ENCODE peak calls at places on chromosomes 1 and 21, in eight cellular contexts. H is prostate gland, F is PC-3, L is mesenchymal stem cell, W is thoracic aorta, T is cardiac muscle cell, J is neural progenitor cell, K is adrenal gland. B is an unnamed sample. For H3K4me1, the result is how much of the 10 kb centered on the place peaks cover.

GRCh38 chr1:2019162-2019542 is at the start of gene GABRD:
- DNase-seq in H (no peak), F (no peak), L (peak), W (no peak), T (peak), J (peak), K (peak), B (no peak)

GRCh38 chr21:44006017-44006624 is 6.0 kb upstream of the TRAPPC10 start:
- DNase-seq in H (no peak), F (peak), L (peak), W (no peak), T (no peak), J (no peak), K (no peak), B (no peak)

GRCh38 chr1:47262787-47263413 is 30.9 kb upstream of the TAL1 start:
- DNase-seq in H (peak), F (peak), L (peak), W (no peak), T (peak), J (peak), K (peak), B (no peak)

GRCh38 chr1:76073471-76073870 is 1.1 kb upstream of the ST6GALNAC3 start:
- DNase-seq in H (no peak), F (no peak), L (peak), W (no peak), T (no peak), J (no peak), K (no peak), B (no peak)

GRCh38 chr1:103514920-103515503 is 10.5 kb upstream of the RNPC3 start:
- DNase-seq in H (no peak), F (peak), L (peak), W (no peak), T (peak), J (peak), K (no peak), B (no peak)

GRCh38 chr1:111739984-111740765 is 980 bp upstream of the INKA2 start:
- DNase-seq in H (peak), F (peak), L (peak), W (no peak), T (peak), J (peak), K (peak), B (no peak)

GRCh38 chr1:36320291-36320758 is 3.1 kb downstream of the EVA1B start:
- DNase-seq in H (no peak), F (no peak), L (no peak), W (no peak), T (no peak), J (peak), K (no peak), B (no peak)

GRCh38 chr1:2356911-2357845 is 34.2 kb downstream of the MORN1 start:
- DNase-seq in H (no peak), F (no peak), L (no peak), W (no peak), T (no peak), J (no peak), K (no peak), B (no peak)

GRCh38 chr1:230185076-230186001 is 118.3 kb downstream of the GALNT2 start:
- DNase-seq in H (no peak), F (peak), L (no peak), W (no peak), T (no peak), J (no peak), K (no peak), B (no peak)

GRCh38 chr1:41580021-41580420 is 95.5 kb upstream of the EDN2 start:
- DNase-seq in H (no peak), F (no peak), L (no peak), W (no peak), T (no peak), J (no peak), K (no peak), B (no peak)

GRCh38 chr1:24101796-24102580 is 9.9 kb downstream of the MYOM3 start:
- DNase-seq in H (no peak), F (no peak), L (no peak), W (no peak), T (no peak), J (no peak), K (no peak), B (no peak)

GRCh38 chr1:113517983-113518382 is 127.7 kb downstream of the MAGI3 start:
- DNase-seq in H (no peak), F (no peak), L (no peak), W (no peak), T (no peak), J (no peak), K (no peak), B (no peak)

GRCh38 chr1:231431665-231432415 is 9.8 kb upstream of the EGLN1 start:
- DNase-seq in H (no peak), F (no peak), L (no peak), W (no peak), T (no peak), J (no peak), K (no peak), B (no peak)

GRCh38 chr1:172909606-172910326 is 141.0 kb downstream of the TNFSF18 start:
- DNase-seq in H (no peak), F (peak), L (peak), W (no peak), T (no peak), J (no peak), K (no peak), B (no peak)

GRCh38 chr1:169109561-169110134 is 3.2 kb downstream of the ATP1B1 start:
- DNase-seq in H (peak), F (peak), L (peak), W (no peak), T (peak), J (peak), K (peak), B (no peak)

GRCh38 chr1:232578681-232579195 is 51.2 kb downstream of the SIPA1L2 start:
- DNase-seq in H (no peak), F (peak), L (peak), W (no peak), T (no peak), J (peak), K (no peak), B (no peak)

GRCh38 chr1:183137782-183138181 is 48.3 kb upstream of the LAMC2 start:
- DNase-seq in H (no peak), F (no peak), L (no peak), W (no peak), T (no peak), J (no peak), K (no peak), B (no peak)

GRCh38 chr1:204151562-204152309 is at the start of gene ETNK2:
- DNase-seq in H (peak), F (peak), L (peak), W (no peak), T (peak), J (peak), K (peak), B (no peak)

GRCh38 chr1:156148236-156148635 is 5.1 kb upstream of the SEMA4A start:
- DNase-seq in H (no peak), F (peak), L (peak), W (no peak), T (no peak), J (no peak), K (no peak), B (no peak)

GRCh38 chr1:38685373-38685772 is 174.2 kb downstream of the RRAGC start:
- DNase-seq in H (no peak), F (no peak), L (no peak), W (no peak), T (no peak), J (no peak), K (no peak), B (no peak)

GRCh38 chr1:59237905-59238304 is 59.0 kb upstream of the FGGY start:
- DNase-seq in H (no peak), F (no peak), L (no peak), W (no peak), T (no peak), J (no peak), K (no peak), B (no peak)

GRCh38 chr1:3903141-3904005 is 3.3 kb upstream of the C1orf174 start:
- DNase-seq in H (no peak), F (no peak), L (peak), W (no peak), T (no peak), J (no peak), K (no peak), B (no peak)

GRCh38 chr1:113557176-113557575 is 166.9 kb downstream of the MAGI3 start:
- DNase-seq in H (no peak), F (no peak), L (peak), W (no peak), T (no peak), J (no peak), K (no peak), B (peak)

GRCh38 chr21:39185157-39185556 is 1.9 kb upstream of the PSMG1 start:
- DNase-seq in H (no peak), F (no peak), L (no peak), W (no peak), T (no peak), J (no peak), K (no peak), B (no peak)
- H3K4me3 ChIP-seq in H (no peak), F (peak), L (no peak), W (no peak), T (no peak), J (peak), K (no peak), B (no peak)

GRCh38 chr1:94099303-94099702 is 21.6 kb downstream of the ABCA4 start:
- DNase-seq in H (no peak), F (no peak), L (no peak), W (no peak), T (no peak), J (no peak), K (no peak), B (no peak)
- H3K4me1 ChIP-seq in H (under half), F (under half), L (under half), W (under half), T (under half), J (under half), K (under half), B (under half)

DNA sequence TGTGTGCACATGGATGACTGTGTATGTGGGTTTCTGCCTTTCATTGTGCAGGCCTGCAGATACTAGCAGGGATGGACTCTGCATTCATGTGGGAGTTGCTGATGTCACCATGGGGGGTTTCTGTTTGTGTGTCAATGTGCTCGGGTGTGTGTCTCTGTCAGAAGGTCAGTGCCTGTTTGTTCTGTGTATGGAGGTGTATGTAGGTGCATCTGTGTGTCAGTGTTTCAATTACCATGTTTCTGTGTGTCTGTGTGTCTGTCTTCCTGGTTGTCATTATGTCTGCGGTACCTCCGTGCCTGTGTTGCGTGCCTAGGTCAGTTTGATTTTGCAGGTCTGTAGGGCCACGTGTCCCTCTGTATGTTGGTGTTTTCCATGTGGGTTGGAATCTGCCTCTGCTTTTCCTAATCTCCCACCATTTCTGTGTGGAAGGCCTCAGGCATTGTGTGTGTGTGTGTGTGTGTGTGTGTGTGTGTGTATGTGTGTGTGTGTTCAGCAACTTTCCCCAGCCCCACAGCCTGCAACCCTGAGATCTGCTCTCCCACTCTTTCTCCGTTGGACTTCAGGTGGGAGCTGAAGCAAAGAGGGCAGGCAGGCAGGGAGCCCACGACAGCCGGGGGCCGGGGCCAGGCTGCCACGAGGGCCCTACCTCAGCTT is 36.7 kb upstream of the WASF2 start:
- DNase-seq in H (no peak), F (no peak), L (peak), W (no peak), T (no peak), J (no peak), K (no peak), B (no peak)
- H3K27ac ChIP-seq in H (peak), F (no peak), L (no peak), W (peak), T (peak), J (no peak), K (peak), B (peak)

DNA sequence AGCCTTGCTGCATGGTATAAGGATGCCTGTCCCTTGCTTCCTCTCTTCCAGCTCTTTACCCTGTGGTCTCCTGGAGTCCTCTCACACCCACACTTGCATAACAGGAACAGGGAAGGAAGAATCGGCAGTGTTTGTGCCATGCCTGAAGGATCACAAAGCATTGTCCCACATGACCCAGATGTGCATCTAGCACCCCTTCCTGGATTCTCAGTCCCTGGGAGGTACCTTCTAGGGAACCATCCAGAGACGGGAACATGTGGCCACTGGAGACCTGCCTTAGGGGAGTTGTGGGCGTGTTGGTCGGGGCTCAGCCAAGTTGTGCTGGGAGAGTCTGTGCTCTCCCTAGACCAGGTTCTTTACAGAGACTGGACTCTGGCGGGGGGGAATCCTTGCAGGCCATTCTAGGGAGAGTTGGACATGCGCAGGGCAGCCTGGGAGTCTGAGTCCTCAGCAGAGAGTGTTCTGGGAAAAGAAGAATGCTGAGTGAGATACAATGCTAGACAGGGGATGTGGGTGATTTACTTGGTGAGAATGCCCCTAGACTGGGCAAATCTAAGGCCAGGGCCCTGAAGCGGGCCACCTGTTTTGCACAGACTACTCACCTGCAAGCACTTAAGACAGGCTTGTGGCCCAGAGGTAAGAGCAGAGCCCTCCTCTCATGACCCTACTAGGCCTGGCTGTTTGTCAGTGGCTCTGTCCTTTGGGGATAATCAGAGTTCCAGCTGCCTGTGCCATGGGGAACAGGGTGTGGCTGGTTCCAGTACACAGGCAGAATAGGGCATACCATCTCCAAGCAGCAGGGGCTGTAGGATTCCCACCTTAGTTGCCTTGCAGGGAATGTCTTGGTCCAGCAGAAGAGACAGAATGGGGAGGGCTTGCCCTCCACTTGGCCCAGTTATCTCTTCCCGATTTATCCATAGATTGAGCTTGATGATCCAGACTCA is 89.8 kb downstream of the MAN1C1 start:
- DNase-seq in H (no peak), F (no peak), L (no peak), W (no peak), T (no peak), J (no peak), K (no peak), B (no peak)
- H3K4me3 ChIP-seq in H (no peak), F (no peak), L (no peak), W (no peak), T (no peak), J (no peak), K (no peak), B (no peak)

DNA sequence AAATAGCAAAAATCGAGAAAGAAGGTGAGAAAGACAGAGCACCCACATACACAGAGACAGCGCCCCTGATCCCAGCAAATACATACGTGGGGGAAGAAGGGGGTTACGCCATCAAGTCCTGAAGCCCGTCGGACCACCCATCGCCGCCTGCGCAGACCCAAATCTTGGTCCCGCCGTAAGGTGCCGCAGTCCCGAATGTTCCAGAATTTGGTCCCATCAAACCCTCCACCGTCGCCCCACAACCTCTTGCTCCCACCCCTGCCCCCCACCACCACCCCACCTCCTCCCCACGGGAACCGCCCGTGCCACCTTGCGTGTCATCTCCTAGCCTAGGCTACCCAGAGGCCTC is 71.7 kb downstream of the CD46 start:
- DNase-seq in H (no peak), F (no peak), L (no peak), W (no peak), T (no peak), J (no peak), K (no peak), B (no peak)
- H3K4me1 ChIP-seq in H (half or more), F (under half), L (under half), W (under half), T (under half), J (under half), K (half or more), B (under half)

DNA sequence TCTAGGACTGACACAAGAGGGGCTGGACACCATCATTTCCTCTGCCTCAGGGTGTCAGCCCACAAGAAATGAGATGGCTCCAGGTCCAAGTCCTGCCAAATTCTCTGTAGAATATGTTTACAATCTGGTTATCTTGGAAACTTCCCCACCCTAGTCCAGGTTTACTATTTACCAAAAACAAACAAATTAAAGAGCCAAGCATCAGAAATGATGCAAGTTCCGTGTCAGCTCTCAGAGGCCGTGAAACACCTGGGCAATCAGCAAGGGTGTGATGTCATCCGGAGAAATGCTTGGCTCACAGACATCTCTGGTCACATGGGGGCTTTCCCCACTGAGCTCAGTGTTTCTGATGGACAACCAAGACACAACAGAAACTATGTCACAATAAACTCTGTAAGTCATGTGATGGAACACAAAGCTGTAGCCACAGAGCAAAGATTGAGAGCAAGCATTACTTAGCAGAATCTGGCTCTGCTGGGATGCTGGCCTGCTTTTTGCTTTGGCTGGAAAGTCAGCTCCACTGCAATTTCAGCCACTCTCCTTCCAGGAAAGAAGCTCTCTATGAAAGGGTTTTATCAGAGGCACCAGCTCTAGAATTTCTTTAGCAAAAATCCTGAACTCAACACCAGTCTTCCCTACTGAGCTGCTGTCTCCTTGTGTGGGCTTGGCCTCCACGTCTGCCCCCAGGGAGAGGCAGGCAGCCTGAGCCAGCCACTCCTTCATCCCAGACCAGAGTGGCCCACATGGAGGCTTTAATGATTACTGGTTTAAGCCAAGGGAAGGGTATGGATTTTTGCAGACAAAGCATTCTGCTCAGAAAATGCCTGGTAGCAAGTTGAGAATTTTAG is 55.9 kb downstream of the NENF start:
- DNase-seq in H (no peak), F (peak), L (peak), W (no peak), T (no peak), J (peak), K (no peak), B (no peak)
- H3K27ac ChIP-seq in H (peak), F (peak), L (peak), W (peak), T (no peak), J (no peak), K (no peak), B (no peak)

GRCh38 chr21:33019516-33019884 is 6.2 kb upstream of the OLIG2 start:
- DNase-seq in H (no peak), F (no peak), L (no peak), W (no peak), T (no peak), J (no peak), K (no peak), B (no peak)

GRCh38 chr21:33021150-33021549 is 4.6 kb upstream of the OLIG2 start:
- DNase-seq in H (no peak), F (no peak), L (no peak), W (no peak), T (no peak), J (no peak), K (no peak), B (no peak)

GRCh38 chr21:33021667-33022066 is 4.1 kb upstream of the OLIG2 start:
- DNase-seq in H (no peak), F (no peak), L (no peak), W (no peak), T (no peak), J (no peak), K (no peak), B (no peak)

GRCh38 chr21:33019885-33020557 is 5.7 kb upstream of the OLIG2 start:
- DNase-seq in H (no peak), F (no peak), L (no peak), W (no peak), T (no peak), J (peak), K (no peak), B (no peak)

GRCh38 chr21:33020558-33021100 is 5.1 kb upstream of the OLIG2 start:
- DNase-seq in H (no peak), F (no peak), L (no peak), W (no peak), T (no peak), J (no peak), K (no peak), B (no peak)
- H3K4me3 ChIP-seq in H (no peak), F (no peak), L (no peak), W (peak), T (no peak), J (peak), K (no peak), B (no peak)

B was measured in keratinocyte.